ENCODE peak calls at places on chromosomes 2 and 18, in four cellular contexts. L, S, X and B are unnamed samples.

GRCh38 chr2:133673570-133673969 is 105.3 kb upstream of the NCKAP5 start:
- DNase-seq in L (no peak), S (no peak), X (no peak), B (no peak)

GRCh38 chr18:49447810-49448745 is 12.4 kb downstream of the DYM start:
- DNase-seq in L (peak), S (peak), X (peak), B (peak)

GRCh38 chr18:34592961-34593382 is 117.1 kb upstream of the DTNA start:
- DNase-seq in L (peak), S (no peak), X (no peak), B (no peak)

GRCh38 chr2:62200291-62200841 is 4.5 kb downstream of the B3GNT2 start:
- DNase-seq in L (no peak), S (no peak), X (no peak), B (no peak)

GRCh38 chr18:45637546-45638327 is 22.5 kb downstream of the SLC14A2 start:
- DNase-seq in L (no peak), S (no peak), X (no peak), B (no peak)

GRCh38 chr18:12657048-12657848 is 659 bp downstream of the SPIRE1 start:
- DNase-seq in L (peak), S (no peak), X (peak), B (peak)

GRCh38 chr2:53826587-53827397 is 33.0 kb downstream of the GPR75 start:
- DNase-seq in L (no peak), S (no peak), X (no peak), B (no peak)

GRCh38 chr2:232781765-232782164 is 5.4 kb upstream of the KCNJ13 start:
- DNase-seq in L (no peak), S (peak), X (peak), B (peak)

GRCh38 chr2:39379643-39380524 is 57.2 kb downstream of the MAP4K3 start:
- DNase-seq in L (no peak), S (peak), X (no peak), B (peak)

GRCh38 chr2:78082555-78082954 is 560.4 kb upstream of the LRRTM4 start:
- DNase-seq in L (no peak), S (no peak), X (no peak), B (no peak)

GRCh38 chr2:165371356-165371755 is 98.1 kb upstream of the CSRNP3 start:
- DNase-seq in L (no peak), S (no peak), X (no peak), B (peak)

GRCh38 chr2:38056216-38056615 is 19.7 kb downstream of the CYP1B1 start:
- DNase-seq in L (no peak), S (no peak), X (no peak), B (no peak)

GRCh38 chr2:200064879-200065278 is 109.5 kb downstream of the MAIP1 start:
- DNase-seq in L (no peak), S (no peak), X (no peak), B (no peak)

GRCh38 chr2:200065477-200065876 is 110.1 kb downstream of the MAIP1 start:
- DNase-seq in L (no peak), S (no peak), X (no peak), B (no peak)

GRCh38 chr2:200063155-200063554 is 107.8 kb downstream of the MAIP1 start:
- DNase-seq in L (no peak), S (no peak), X (no peak), B (no peak)

DNA sequence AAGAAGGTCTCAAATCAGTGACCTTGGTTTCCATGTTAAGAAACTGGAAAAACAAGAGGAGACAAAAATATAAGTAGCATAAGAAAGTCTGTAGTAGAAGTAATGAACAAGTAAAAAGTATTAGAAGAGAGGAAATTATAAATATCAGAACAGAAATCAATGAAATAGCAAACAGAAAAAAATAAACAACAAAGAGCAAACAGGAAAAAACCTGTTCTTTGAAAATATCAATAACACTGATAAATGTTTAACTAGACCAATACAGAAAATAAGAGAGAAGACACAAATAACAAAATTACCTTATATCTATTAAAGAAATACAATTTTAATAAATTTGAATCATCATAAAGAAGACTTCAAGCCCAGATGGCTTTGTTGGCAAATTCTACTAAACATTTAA is 113.3 kb downstream of the MAIP1 start:
- DNase-seq in L (no peak), S (no peak), X (no peak), B (no peak)
- TF ChIP-seq CTCF in L (no peak), S (no peak), X (no peak), B (no peak)

GRCh38 chr2:11127791-11128190 is 27.5 kb upstream of the SLC66A3 start:
- DNase-seq in L (no peak), S (no peak), X (no peak), B (no peak)

GRCh38 chr2:11132036-11132671 is 23.1 kb upstream of the SLC66A3 start:
- DNase-seq in L (no peak), S (no peak), X (no peak), B (no peak)

GRCh38 chr2:11128258-11128951 is 26.9 kb upstream of the SLC66A3 start:
- DNase-seq in L (no peak), S (no peak), X (no peak), B (peak)

GRCh38 chr2:11131166-11131920 is 23.9 kb upstream of the SLC66A3 start:
- DNase-seq in L (no peak), S (no peak), X (no peak), B (no peak)

GRCh38 chr2:11129598-11130449 is 25.4 kb upstream of the SLC66A3 start:
- DNase-seq in L (peak), S (peak), X (peak), B (peak)
- TF ChIP-seq CTCF in L (peak), S (peak), X (peak), B (peak)

GRCh38 chr2:20130821-20131645 is 79.6 kb upstream of the LAPTM4A start:
- DNase-seq in L (no peak), S (no peak), X (no peak), B (no peak)
- TF ChIP-seq CTCF in L (no peak), S (no peak), X (no peak), B (no peak)

GRCh38 chr2:153967248-153967973 is 95.7 kb downstream of the GALNT13 start:
- DNase-seq in L (no peak), S (no peak), X (no peak), B (no peak)
- TF ChIP-seq CTCF in L (no peak), S (no peak), X (no peak), B (no peak)

DNA sequence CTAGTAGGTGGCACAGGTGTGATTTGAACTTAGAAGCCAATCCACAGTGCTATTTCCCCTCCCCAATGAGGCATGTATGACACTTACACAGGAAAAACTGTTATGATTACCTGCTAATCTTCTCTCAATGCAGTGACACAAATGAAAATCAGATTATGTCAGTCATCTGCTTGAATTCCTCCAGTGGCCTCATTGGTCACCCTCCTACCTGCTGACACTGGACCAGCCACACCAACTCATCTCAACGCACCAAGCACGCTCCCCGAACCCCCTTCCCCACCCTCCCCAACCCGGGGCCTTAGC is 82.2 kb upstream of the SEC11C start:
- DNase-seq in L (no peak), S (no peak), X (no peak), B (no peak)
- TF ChIP-seq CTCF in L (no peak), S (no peak), X (no peak), B (no peak)

GRCh38 chr18:62294073-62294472 is 31.0 kb upstream of the TNFRSF11A start:
- DNase-seq in L (no peak), S (no peak), X (no peak), B (no peak)
- TF ChIP-seq CTCF in L (peak), S (no peak), X (no peak), B (no peak)